ENCODE peak calls at places on chromosomes 7 and 10, in six cellular contexts. O, X, M, P, G and U are unnamed samples.

GRCh38 chr7:13835442-13835841 is 154.0 kb downstream of the ETV1 start:
- DNase-seq in O (no peak), X (no peak), M (no peak), P (no peak), G (no peak), U (no peak)

GRCh38 chr10:30384791-30385201 is 35.7 kb upstream of the MTPAP start:
- DNase-seq in O (no peak), X (peak; percentile 34), M (peak; percentile 59), P (no peak), G (no peak), U (no peak)

GRCh38 chr10:70982443-70982842 is 94.1 kb upstream of the PCBD1 start:
- DNase-seq in O (no peak), X (no peak), M (peak; percentile 55), P (no peak), G (no peak), U (no peak)

GRCh38 chr7:141151726-141152125 is 77.9 kb downstream of the TMEM178B start:
- DNase-seq in O (no peak), X (no peak), M (no peak), P (no peak), G (no peak), U (no peak)

GRCh38 chr7:149781921-149782320 is 8.5 kb upstream of the ZNF467 start:
- DNase-seq in O (no peak), X (no peak), M (no peak), P (no peak), G (no peak), U (no peak)

GRCh38 chr10:13716161-13717071 is 129.7 kb downstream of the PRPF18 start:
- DNase-seq in O (no peak), X (no peak), M (no peak), P (no peak), G (peak; percentile 94), U (no peak)

GRCh38 chr10:35324196-35324595 is 12.1 kb upstream of the CCNY start:
- DNase-seq in O (no peak), X (no peak), M (no peak), P (no peak), G (peak; percentile 51), U (no peak)

GRCh38 chr7:136976504-136977251 is 108.2 kb downstream of the CHRM2 start:
- DNase-seq in O (no peak), X (no peak), M (no peak), P (no peak), G (peak; percentile 25), U (no peak)

GRCh38 chr10:79019961-79020491 is 48.7 kb upstream of the ZMIZ1 start:
- DNase-seq in O (no peak), X (peak; percentile 32), M (no peak), P (no peak), G (peak; percentile 72), U (no peak)

GRCh38 chr7:123643495-123644428 is 11.9 kb upstream of the LMOD2 start:
- DNase-seq in O (no peak), X (peak; percentile 37), M (no peak), P (no peak), G (peak; percentile 87), U (no peak)

GRCh38 chr10:118712930-118713634 is 41.7 kb downstream of the CACUL1 start:
- DNase-seq in O (no peak), X (no peak), M (no peak), P (no peak), G (no peak), U (no peak)

GRCh38 chr10:56622335-56622973 is 261.4 kb upstream of the ZWINT start:
- DNase-seq in O (no peak), X (peak; percentile 1), M (peak; percentile 27), P (no peak), G (no peak), U (no peak)

GRCh38 chr7:156585025-156585648 is 55.4 kb upstream of the RNF32 start:
- DNase-seq in O (no peak), X (no peak), M (no peak), P (no peak), G (no peak), U (no peak)

GRCh38 chr10:100623541-100623940 is 87.8 kb downstream of the HIF1AN start:
- DNase-seq in O (no peak), X (no peak), M (no peak), P (no peak), G (no peak), U (no peak)

GRCh38 chr7:95723583-95724180 is 48.7 kb upstream of the DYNC1I1 start:
- DNase-seq in O (no peak), X (peak; percentile 14), M (peak; percentile 49), P (no peak), G (peak; percentile 48), U (no peak)

GRCh38 chr7:149870701-149871483 is 2.9 kb upstream of the ATP6V0E2 start:
- DNase-seq in O (no peak), X (no peak), M (no peak), P (no peak), G (no peak), U (no peak)

GRCh38 chr10:48363617-48364355 is 57.3 kb downstream of the MAPK8 start:
- DNase-seq in O (peak; percentile 8), X (peak; percentile 17), M (peak; percentile 51), P (no peak), G (peak; percentile 88), U (no peak)

GRCh38 chr10:50554381-50554994 is 69.3 kb downstream of the SGMS1 start:
- DNase-seq in O (no peak), X (peak; percentile 5), M (no peak), P (no peak), G (peak; percentile 33), U (no peak)

GRCh38 chr7:123070702-123071286 is 75.3 kb upstream of the TAS2R16 start:
- DNase-seq in O (no peak), X (no peak), M (peak; percentile 29), P (no peak), G (peak; percentile 16), U (no peak)

GRCh38 chr7:489876-490275 is 29.8 kb downstream of the PDGFA start:
- DNase-seq in O (no peak), X (no peak), M (no peak), P (no peak), G (no peak), U (no peak)

GRCh38 chr7:27248911-27249723 is 6.5 kb downstream of the EVX1 start:
- DNase-seq in O (no peak), X (no peak), M (no peak), P (no peak), G (peak; percentile 85), U (no peak)

GRCh38 chr10:44978570-44979280 is at the start of gene DEPP1:
- DNase-seq in O (no peak), X (peak; percentile 82), M (peak; percentile 90), P (no peak), G (peak; percentile 97), U (no peak)

GRCh38 chr7:73734619-73735525 is 3.7 kb downstream of the ABHD11 start:
- DNase-seq in O (peak; percentile 82), X (peak; percentile 82), M (peak; percentile 94), P (peak; percentile 75), G (peak; percentile 67), U (peak; percentile 69)

GRCh38 chr7:111439977-111440376 is 122.3 kb downstream of the IMMP2L start:
- DNase-seq in O (no peak), X (no peak), M (no peak), P (no peak), G (no peak), U (no peak)

GRCh38 chr7:45061807-45062206 is 27.0 kb downstream of the NACAD start:
- DNase-seq in O (no peak), X (no peak), M (no peak), P (no peak), G (no peak), U (no peak)

GRCh38 chr10:132906836-132907235 is 35.5 kb downstream of the CFAP46 start:
- DNase-seq in O (no peak), X (no peak), M (no peak), P (no peak), G (no peak), U (no peak)

GRCh38 chr7:23477962-23478866 is 7.9 kb upstream of the IGF2BP3 start:
- DNase-seq in O (no peak), X (no peak), M (peak; percentile 54), P (no peak), G (peak; percentile 22), U (no peak)

GRCh38 chr7:4681922-4682620 is at the start of gene FOXK1:
- DNase-seq in O (peak; percentile 84), X (peak; percentile 48), M (peak; percentile 89), P (peak; percentile 79), G (peak; percentile 61), U (peak; percentile 61)

GRCh38 chr7:159092701-159093121 is 52.0 kb downstream of the VIPR2 start:
- DNase-seq in O (no peak), X (no peak), M (no peak), P (no peak), G (no peak), U (no peak)

GRCh38 chr7:19508821-19509220 is 200.0 kb downstream of the POLR1F start:
- DNase-seq in O (no peak), X (no peak), M (no peak), P (no peak), G (no peak), U (no peak)

GRCh38 chr10:114925675-114926204 is 12.3 kb upstream of the TRUB1 start:
- DNase-seq in O (peak; percentile 19), X (no peak), M (no peak), P (no peak), G (peak; percentile 55), U (no peak)

GRCh38 chr7:151425670-151426075 is 14.3 kb downstream of the CRYGN start:
- DNase-seq in O (no peak), X (no peak), M (no peak), P (no peak), G (peak; percentile 83), U (no peak)

GRCh38 chr10:128382225-128382624 is 256.0 kb upstream of the MKI67 start:
- DNase-seq in O (no peak), X (no peak), M (no peak), P (no peak), G (no peak), U (no peak)